ENCODE peak calls at places on chromosomes 13 and 19, in five cellular contexts. Y is Peyer's patch, G is uterus, X is IMR-90, T is right lobe of liver. K is an unnamed sample.

GRCh38 chr13:40438999-40439797 is 227.2 kb downstream of the FOXO1 start:
- DNase-seq in Y (no peak), G (no peak), X (no peak), T (no peak), K (peak; percentile 15)

GRCh38 chr13:23378009-23378632 is 55.4 kb downstream of the SACS start:
- DNase-seq in Y (no peak), G (peak; percentile 41), X (peak; percentile 99), T (no peak), K (no peak)

GRCh38 chr19:46935066-46935663 is 74.4 kb downstream of the ARHGAP35 start:
- DNase-seq in Y (no peak), G (no peak), X (peak; percentile 18), T (no peak), K (no peak)

GRCh38 chr13:57624565-57625435 is 6.7 kb upstream of the PCDH17 start:
- DNase-seq in Y (no peak), G (no peak), X (peak; percentile 41), T (peak; percentile 53), K (peak; percentile 64)

GRCh38 chr13:91142572-91142971 is 204.9 kb upstream of the MIR17HG start:
- DNase-seq in Y (no peak), G (no peak), X (peak; percentile 1), T (no peak), K (no peak)

GRCh38 chr13:25821761-25822160 is 230.1 kb downstream of the SHISA2 start:
- DNase-seq in Y (no peak), G (no peak), X (no peak), T (no peak), K (no peak)

GRCh38 chr13:20998649-20999415 is 62.6 kb downstream of the LATS2 start:
- DNase-seq in Y (no peak), G (no peak), X (no peak), T (no peak), K (no peak)

GRCh38 chr19:45323671-45324081 is 1.0 kb upstream of the CKM start:
- DNase-seq in Y (no peak), G (no peak), X (no peak), T (no peak), K (no peak)

GRCh38 chr13:37138169-37138568 is 32.7 kb upstream of the CSNK1A1L start:
- DNase-seq in Y (no peak), G (no peak), X (no peak), T (no peak), K (no peak)

GRCh38 chr13:100297413-100297812 is 208.5 kb downstream of the PCCA start:
- DNase-seq in Y (no peak), G (no peak), X (no peak), T (no peak), K (no peak)

GRCh38 chr19:13053761-13054604 is 48.7 kb downstream of the LYL1 start:
- DNase-seq in Y (peak; percentile 68), G (peak; percentile 92), X (peak; percentile 96), T (peak; percentile 74), K (peak; percentile 96)

GRCh38 chr13:51435002-51435578 is 17.7 kb downstream of the INTS6 start:
- DNase-seq in Y (no peak), G (no peak), X (peak; percentile 49), T (no peak), K (no peak)

GRCh38 chr13:23859455-23859854 is 29.7 kb downstream of the MIPEP start:
- DNase-seq in Y (no peak), G (no peak), X (no peak), T (no peak), K (no peak)

GRCh38 chr13:101424381-101425155 is 8.3 kb upstream of the NALCN start:
- DNase-seq in Y (no peak), G (no peak), X (peak; percentile 57), T (no peak), K (no peak)

GRCh38 chr19:11278670-11279069 is 16.3 kb upstream of the DOCK6 start:
- DNase-seq in Y (no peak), G (no peak), X (no peak), T (no peak), K (peak; percentile 68)

GRCh38 chr13:101289764-101290163 is 126.5 kb downstream of the NALCN start:
- DNase-seq in Y (no peak), G (no peak), X (peak; percentile 75), T (no peak), K (peak; percentile 61)

GRCh38 chr19:49546825-49547565 is 19.2 kb downstream of the RCN3 start:
- DNase-seq in Y (no peak), G (peak; percentile 66), X (peak; percentile 89), T (peak; percentile 74), K (peak; percentile 93)

GRCh38 chr13:48818495-48818961 is 157.2 kb upstream of the FNDC3A start:
- DNase-seq in Y (no peak), G (no peak), X (peak; percentile 98), T (no peak), K (no peak)

GRCh38 chr19:15540435-15540834 is 32.1 kb downstream of the CYP4F22 start:
- DNase-seq in Y (no peak), G (no peak), X (no peak), T (peak; percentile 79), K (no peak)

GRCh38 chr13:66618702-66619101 is 611.4 kb downstream of the PCDH9 start:
- DNase-seq in Y (no peak), G (no peak), X (peak; percentile 63), T (no peak), K (no peak)

GRCh38 chr13:57633141-57633949 is 1.8 kb downstream of the PCDH17 start:
- DNase-seq in Y (peak; percentile 49), G (peak; percentile 17), X (no peak), T (peak; percentile 47), K (peak; percentile 73)

GRCh38 chr13:26050568-26051230 is 1.1 kb downstream of the SHISA2 start:
- DNase-seq in Y (no peak), G (no peak), X (no peak), T (no peak), K (peak; percentile 23)

GRCh38 chr13:105083986-105084385 is 1451.5 kb downstream of the EFNB2 start:
- DNase-seq in Y (no peak), G (no peak), X (no peak), T (no peak), K (no peak)

GRCh38 chr19:5113633-5114586 is 145.0 kb downstream of the KDM4B start:
- DNase-seq in Y (no peak), G (no peak), X (no peak), T (no peak), K (no peak)

DNA sequence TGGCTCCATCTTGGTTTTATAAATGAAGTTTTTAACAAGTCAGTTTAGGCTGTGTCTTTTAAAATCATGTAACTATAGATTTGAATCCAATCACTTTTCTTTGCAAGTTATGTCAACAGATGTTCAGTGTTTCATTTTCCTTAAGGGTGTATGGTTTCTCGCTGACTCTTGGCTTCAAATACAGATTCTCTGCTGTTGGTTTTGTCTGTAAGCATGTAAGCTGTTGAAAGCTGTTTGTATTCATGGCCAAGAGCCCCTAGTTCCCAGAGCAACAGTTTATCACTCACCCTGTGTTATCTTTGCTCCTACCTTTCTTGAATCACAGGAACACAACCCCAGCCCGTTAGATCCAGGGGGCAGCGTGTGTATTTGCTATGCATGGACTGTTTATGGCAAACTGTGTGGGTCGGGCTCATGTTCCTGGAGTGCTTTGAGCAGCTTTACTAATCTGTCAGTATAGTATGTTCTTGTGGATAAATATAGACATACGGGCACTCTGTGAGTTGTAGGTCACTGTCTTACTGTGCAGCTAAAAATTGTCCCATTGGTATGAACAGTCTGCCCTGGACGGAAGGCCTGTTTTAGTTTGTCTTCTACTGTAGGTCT is 28.8 kb downstream of the FRY start:
- DNase-seq in Y (no peak), G (no peak), X (peak; percentile 14), T (no peak), K (no peak)
- H3K4me3 ChIP-seq in Y (no peak overlapping the region), G (no peak overlapping the region), X (no peak overlapping the region), T (no peak overlapping the region), K (no peak overlapping the region)

GRCh38 chr19:2064395-2064787 is 13.3 kb upstream of the MKNK2 start:
- DNase-seq in Y (no peak), G (no peak), X (no peak), T (peak; percentile 53), K (no peak)
- TF ChIP-seq POLR2A in Y (no peak), G (no peak), X (no peak), T (no peak), K (no peak)

DNA sequence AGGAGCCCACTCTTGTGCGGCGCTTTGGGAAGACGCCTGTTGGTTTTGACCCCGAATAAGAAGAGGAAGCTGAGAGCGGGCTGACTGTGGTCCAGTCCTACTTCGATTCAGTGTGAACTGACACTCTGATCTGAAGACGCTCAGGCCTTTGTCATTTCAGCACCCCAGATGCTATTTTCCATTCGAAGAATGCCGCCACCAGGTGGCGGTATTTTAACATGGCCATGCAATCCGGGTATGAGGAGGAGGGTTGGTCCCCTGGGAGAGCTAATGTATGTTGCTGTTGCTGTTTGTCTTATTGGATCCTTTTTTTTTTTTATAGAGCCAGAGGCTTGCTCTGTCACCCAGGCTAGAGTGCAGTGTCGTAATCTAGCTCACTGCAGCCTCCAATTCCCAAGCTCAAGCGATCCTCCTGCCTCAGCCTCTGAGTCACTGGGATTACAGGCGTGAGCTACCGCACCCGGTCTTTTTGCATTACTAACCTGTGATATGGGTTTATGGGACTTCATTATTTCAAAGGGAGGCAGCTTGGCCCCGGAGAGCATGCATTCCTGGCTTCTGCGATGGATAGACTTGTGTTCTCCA is 803 bp upstream of the TIMM44 start:
- DNase-seq in Y (peak; percentile 89), G (peak; percentile 82), X (peak; percentile 89), T (peak; percentile 86), K (peak; percentile 95)
- H3K4me3 ChIP-seq in Y (peak overlapping the region; percentile 65), G (peak overlapping the region; percentile 98), X (peak overlapping the region; percentile 44), T (peak overlapping the region; percentile 74), K (peak overlapping the region; percentile 82)

GRCh38 chr13:44819245-44819644 is 170.0 kb downstream of the NUFIP1 start:
- DNase-seq in Y (no peak), G (no peak), X (peak; percentile 95), T (no peak), K (no peak)
- TF ChIP-seq POLR2A in Y (no peak), G (no peak), X (no peak), T (no peak), K (no peak)

GRCh38 chr19:30344446-30345425 is 27.4 kb upstream of the ZNF536 start:
- DNase-seq in Y (peak; percentile 23), G (no peak), X (no peak), T (peak; percentile 33), K (no peak)
- H3K4me3 ChIP-seq in Y (no peak overlapping the region), G (no peak overlapping the region), X (no peak overlapping the region), T (no peak overlapping the region), K (no peak overlapping the region)

K was measured in testis.